ENCODE peak calls at places on chromosomes 7 and 10, in seven cellular contexts. One of them, this sample, is unnamed.

GRCh38 chr7:106501605-106502580 is 159.1 kb downstream of the CCDC71L start:
- ATAC-seq in gastrocnemius medialis: no peak
- ATAC-seq in pancreas: no peak
- ATAC-seq in SK-N-SH treated with all-trans-retinoic acid at 6 μM for 48 hours: no peak
- ATAC-seq in body of pancreas: no peak
- ATAC-seq in CD4-positive, CD25-positive, alpha-beta regulatory T cell: no peak
- ATAC-seq in mucosa of descending colon: no peak
- ATAC-seq in this sample: no peak

GRCh38 chr7:24755541-24756416 is 1.5 kb downstream of the GSDME start:
- ATAC-seq in gastrocnemius medialis: peak
- ATAC-seq in pancreas: no peak
- ATAC-seq in SK-N-SH treated with all-trans-retinoic acid at 6 μM for 48 hours: peak
- ATAC-seq in body of pancreas: no peak
- ATAC-seq in CD4-positive, CD25-positive, alpha-beta regulatory T cell: peak
- ATAC-seq in mucosa of descending colon: no peak
- ATAC-seq in this sample: no peak

GRCh38 chr10:89475567-89475966 is 59.8 kb downstream of the SLC16A12 start:
- ATAC-seq in gastrocnemius medialis: no peak
- ATAC-seq in pancreas: peak
- ATAC-seq in SK-N-SH treated with all-trans-retinoic acid at 6 μM for 48 hours: no peak
- ATAC-seq in body of pancreas: peak
- ATAC-seq in CD4-positive, CD25-positive, alpha-beta regulatory T cell: no peak
- ATAC-seq in mucosa of descending colon: no peak
- ATAC-seq in this sample: peak

GRCh38 chr10:31659665-31660064 is 269.0 kb downstream of the ARHGAP12 start:
- ATAC-seq in gastrocnemius medialis: no peak
- ATAC-seq in pancreas: no peak
- ATAC-seq in SK-N-SH treated with all-trans-retinoic acid at 6 μM for 48 hours: no peak
- ATAC-seq in body of pancreas: no peak
- ATAC-seq in CD4-positive, CD25-positive, alpha-beta regulatory T cell: no peak
- ATAC-seq in mucosa of descending colon: no peak
- ATAC-seq in this sample: no peak

GRCh38 chr7:130559184-130559583 is 67.3 kb downstream of the MEST start:
- ATAC-seq in gastrocnemius medialis: no peak
- ATAC-seq in pancreas: no peak
- ATAC-seq in SK-N-SH treated with all-trans-retinoic acid at 6 μM for 48 hours: no peak
- ATAC-seq in body of pancreas: no peak
- ATAC-seq in CD4-positive, CD25-positive, alpha-beta regulatory T cell: no peak
- ATAC-seq in mucosa of descending colon: no peak
- ATAC-seq in this sample: no peak

GRCh38 chr10:72170733-72171132 is 45.1 kb upstream of the ANAPC16 start:
- ATAC-seq in gastrocnemius medialis: no peak
- ATAC-seq in pancreas: no peak
- ATAC-seq in SK-N-SH treated with all-trans-retinoic acid at 6 μM for 48 hours: no peak
- ATAC-seq in body of pancreas: no peak
- ATAC-seq in CD4-positive, CD25-positive, alpha-beta regulatory T cell: no peak
- ATAC-seq in mucosa of descending colon: no peak
- ATAC-seq in this sample: no peak

GRCh38 chr7:23293500-23294073 is 5.6 kb upstream of the MALSU1 start:
- ATAC-seq in gastrocnemius medialis: no peak
- ATAC-seq in pancreas: no peak
- ATAC-seq in SK-N-SH treated with all-trans-retinoic acid at 6 μM for 48 hours: no peak
- ATAC-seq in body of pancreas: no peak
- ATAC-seq in CD4-positive, CD25-positive, alpha-beta regulatory T cell: no peak
- ATAC-seq in mucosa of descending colon: no peak
- ATAC-seq in this sample: no peak

GRCh38 chr10:21888959-21889358 is 114.6 kb downstream of the DNAJC1 start:
- ATAC-seq in gastrocnemius medialis: no peak
- ATAC-seq in pancreas: no peak
- ATAC-seq in SK-N-SH treated with all-trans-retinoic acid at 6 μM for 48 hours: no peak
- ATAC-seq in body of pancreas: no peak
- ATAC-seq in CD4-positive, CD25-positive, alpha-beta regulatory T cell: peak
- ATAC-seq in mucosa of descending colon: no peak
- ATAC-seq in this sample: no peak

GRCh38 chr10:114430688-114431413 is 26.5 kb upstream of the AFAP1L2 start:
- ATAC-seq in gastrocnemius medialis: no peak
- ATAC-seq in pancreas: peak
- ATAC-seq in SK-N-SH treated with all-trans-retinoic acid at 6 μM for 48 hours: no peak
- ATAC-seq in body of pancreas: peak
- ATAC-seq in CD4-positive, CD25-positive, alpha-beta regulatory T cell: no peak
- ATAC-seq in mucosa of descending colon: no peak
- ATAC-seq in this sample: no peak

GRCh38 chr7:150897502-150898474 is 45.5 kb downstream of the AOC1 start:
- ATAC-seq in gastrocnemius medialis: no peak
- ATAC-seq in pancreas: peak
- ATAC-seq in SK-N-SH treated with all-trans-retinoic acid at 6 μM for 48 hours: no peak
- ATAC-seq in body of pancreas: no peak
- ATAC-seq in CD4-positive, CD25-positive, alpha-beta regulatory T cell: no peak
- ATAC-seq in mucosa of descending colon: no peak
- ATAC-seq in this sample: no peak

GRCh38 chr7:128398016-128398840 is 11.6 kb downstream of the IMPDH1 start:
- ATAC-seq in gastrocnemius medialis: peak
- ATAC-seq in pancreas: peak
- ATAC-seq in SK-N-SH treated with all-trans-retinoic acid at 6 μM for 48 hours: peak
- ATAC-seq in body of pancreas: peak
- ATAC-seq in CD4-positive, CD25-positive, alpha-beta regulatory T cell: no peak
- ATAC-seq in mucosa of descending colon: peak
- ATAC-seq in this sample: peak

GRCh38 chr7:52431082-52431815 is 604.2 kb upstream of the POM121L12 start:
- ATAC-seq in gastrocnemius medialis: no peak
- ATAC-seq in pancreas: no peak
- ATAC-seq in SK-N-SH treated with all-trans-retinoic acid at 6 μM for 48 hours: no peak
- ATAC-seq in body of pancreas: no peak
- ATAC-seq in CD4-positive, CD25-positive, alpha-beta regulatory T cell: no peak
- ATAC-seq in mucosa of descending colon: no peak
- ATAC-seq in this sample: no peak

GRCh38 chr7:100887186-100887954 is 2.1 kb downstream of the UFSP1 start:
- ATAC-seq in gastrocnemius medialis: no peak
- ATAC-seq in pancreas: no peak
- ATAC-seq in SK-N-SH treated with all-trans-retinoic acid at 6 μM for 48 hours: no peak
- ATAC-seq in body of pancreas: no peak
- ATAC-seq in CD4-positive, CD25-positive, alpha-beta regulatory T cell: peak
- ATAC-seq in mucosa of descending colon: peak
- ATAC-seq in this sample: no peak

GRCh38 chr10:3090388-3090787 is 23.0 kb downstream of the PFKP start:
- ATAC-seq in gastrocnemius medialis: no peak
- ATAC-seq in pancreas: no peak
- ATAC-seq in SK-N-SH treated with all-trans-retinoic acid at 6 μM for 48 hours: no peak
- ATAC-seq in body of pancreas: no peak
- ATAC-seq in CD4-positive, CD25-positive, alpha-beta regulatory T cell: no peak
- ATAC-seq in mucosa of descending colon: no peak
- ATAC-seq in this sample: no peak

GRCh38 chr7:107879400-107880035 is 11.5 kb upstream of the DLD start:
- ATAC-seq in gastrocnemius medialis: peak
- ATAC-seq in pancreas: peak
- ATAC-seq in SK-N-SH treated with all-trans-retinoic acid at 6 μM for 48 hours: peak
- ATAC-seq in body of pancreas: peak
- ATAC-seq in CD4-positive, CD25-positive, alpha-beta regulatory T cell: peak
- ATAC-seq in mucosa of descending colon: peak
- ATAC-seq in this sample: peak

GRCh38 chr10:5816170-5816569 is 2.9 kb upstream of the GDI2 start:
- ATAC-seq in gastrocnemius medialis: no peak
- ATAC-seq in pancreas: no peak
- ATAC-seq in SK-N-SH treated with all-trans-retinoic acid at 6 μM for 48 hours: no peak
- ATAC-seq in body of pancreas: no peak
- ATAC-seq in CD4-positive, CD25-positive, alpha-beta regulatory T cell: no peak
- ATAC-seq in mucosa of descending colon: no peak
- ATAC-seq in this sample: no peak

GRCh38 chr7:122369756-122370155 is 65.2 kb upstream of the FEZF1 start:
- ATAC-seq in gastrocnemius medialis: no peak
- ATAC-seq in pancreas: no peak
- ATAC-seq in SK-N-SH treated with all-trans-retinoic acid at 6 μM for 48 hours: no peak
- ATAC-seq in body of pancreas: no peak
- ATAC-seq in CD4-positive, CD25-positive, alpha-beta regulatory T cell: no peak
- ATAC-seq in mucosa of descending colon: no peak
- ATAC-seq in this sample: no peak

This sample was measured in gastroesophageal sphincter.